ENCODE peak calls at places on chromosomes 7 and 10, in four cellular contexts. I is RWPE1, P is left ventricle myocardium inferior, E is OCI-LY7. T is an unnamed sample.

GRCh38 chr10:59393349-59393748 is 31.0 kb upstream of the FAM13C start:
- DNase-seq in I (no peak), P (no peak), E (no peak), T (no peak)

GRCh38 chr10:56624082-56624481 is 263.0 kb upstream of the ZWINT start:
- DNase-seq in I (no peak), P (no peak), E (peak), T (no peak)

GRCh38 chr10:102118867-102119266 is 1.3 kb downstream of the LDB1 start:
- DNase-seq in I (no peak), P (no peak), E (peak), T (peak)

GRCh38 chr7:1279041-1279440 is 46.4 kb downstream of the UNCX start:
- DNase-seq in I (no peak), P (no peak), E (no peak), T (no peak)

GRCh38 chr7:23276381-23276780 is 22.8 kb upstream of the MALSU1 start:
- DNase-seq in I (no peak), P (no peak), E (peak), T (peak)

GRCh38 chr7:50362712-50363282 is 58.3 kb downstream of the IKZF1 start:
- DNase-seq in I (no peak), P (no peak), E (peak), T (peak)

GRCh38 chr10:131211556-131211955 is 100.0 kb downstream of the TCERG1L start:
- DNase-seq in I (no peak), P (no peak), E (no peak), T (no peak)

GRCh38 chr7:99642099-99642498 is 25.4 kb downstream of the ZSCAN25 start:
- DNase-seq in I (no peak), P (no peak), E (no peak), T (no peak)

GRCh38 chr10:24310104-24310503 is 101.2 kb downstream of the KIAA1217 start:
- DNase-seq in I (no peak), P (no peak), E (no peak), T (no peak)

GRCh38 chr7:142457146-142457703 is 199.4 kb upstream of the PRSS58 start:
- DNase-seq in I (no peak), P (no peak), E (no peak), T (no peak)

GRCh38 chr10:63883861-63884260 is 362.7 kb downstream of the REEP3 start:
- DNase-seq in I (no peak), P (no peak), E (no peak), T (no peak)

GRCh38 chr10:4082851-4083250 is 297.8 kb upstream of the KLF6 start:
- DNase-seq in I (no peak), P (no peak), E (no peak), T (no peak)

GRCh38 chr7:116315803-116316202 is 105.5 kb downstream of the TES start:
- DNase-seq in I (no peak), P (no peak), E (no peak), T (no peak)

GRCh38 chr7:33745934-33746333 is 159.4 kb upstream of the BMPER start:
- DNase-seq in I (peak), P (no peak), E (no peak), T (no peak)

GRCh38 chr7:70828366-70828765 is 303.6 kb upstream of the GALNT17 start:
- DNase-seq in I (no peak), P (no peak), E (no peak), T (no peak)

GRCh38 chr7:79528421-79528820 is 75.0 kb upstream of the MAGI2 start:
- DNase-seq in I (peak), P (no peak), E (no peak), T (no peak)

GRCh38 chr7:16933296-16934248 is 51.8 kb upstream of the AGR3 start:
- DNase-seq in I (no peak), P (no peak), E (no peak), T (peak)

GRCh38 chr7:91940171-91940570 is 491 bp upstream of the AKAP9 start:
- DNase-seq in I (peak), P (no peak), E (peak), T (peak)

GRCh38 chr10:2839081-2839725 is 228.1 kb upstream of the PFKP start:
- DNase-seq in I (peak), P (peak), E (peak), T (peak)

GRCh38 chr7:18940577-18941134 is 176.8 kb downstream of the TWIST1 start:
- DNase-seq in I (no peak), P (no peak), E (no peak), T (no peak)

GRCh38 chr10:59580257-59580863 is 129.3 kb downstream of the SLC16A9 start:
- DNase-seq in I (peak), P (no peak), E (no peak), T (no peak)

GRCh38 chr7:74429153-74429747 is 24.5 kb upstream of the GTF2IRD1 start:
- DNase-seq in I (no peak), P (no peak), E (no peak), T (no peak)

GRCh38 chr7:96826089-96826488 is 116.4 kb upstream of the SEM1 start:
- DNase-seq in I (no peak), P (no peak), E (no peak), T (no peak)

GRCh38 chr7:81499262-81500116 is 270.4 kb downstream of the HGF start:
- DNase-seq in I (peak), P (no peak), E (peak), T (no peak)

GRCh38 chr7:2616973-2617709 is 14.6 kb upstream of the TTYH3 start:
- DNase-seq in I (no peak), P (no peak), E (no peak), T (no peak)

GRCh38 chr7:38630720-38631673 is at the start of gene AMPH:
- DNase-seq in I (no peak), P (peak), E (no peak), T (peak)

GRCh38 chr7:69399038-69399800 is 199.1 kb upstream of the AUTS2 start:
- DNase-seq in I (no peak), P (no peak), E (no peak), T (no peak)

GRCh38 chr10:26486304-26486703 is 48.2 kb downstream of the APBB1IP start:
- DNase-seq in I (peak), P (no peak), E (no peak), T (no peak)

GRCh38 chr10:122342293-122343134 is 32.0 kb upstream of the PLEKHA1 start:
- DNase-seq in I (peak), P (no peak), E (peak), T (peak)

GRCh38 chr7:19713676-19714075 is 4.8 kb upstream of the POLR1F start:
- DNase-seq in I (peak), P (no peak), E (peak), T (peak)

GRCh38 chr7:117062300-117062699 is 109.0 kb downstream of the ST7 start:
- DNase-seq in I (no peak), P (no peak), E (no peak), T (no peak)

GRCh38 chr10:53453196-53453595 is 680.6 kb upstream of the MBL2 start:
- DNase-seq in I (no peak), P (no peak), E (no peak), T (no peak)
- TF ChIP-seq CTCF in I (no peak), P (peak), E (peak), T (no peak)

GRCh38 chr10:95096143-95096542 is 26.8 kb upstream of the CYP2C8 start:
- DNase-seq in I (no peak), P (no peak), E (no peak), T (no peak)
- TF ChIP-seq CTCF in I (no peak), P (no peak), E (no peak), T (no peak)

GRCh38 chr7:112665709-112666108 is 124.5 kb downstream of the TMEM168 start:
- DNase-seq in I (no peak), P (no peak), E (no peak), T (no peak)
- TF ChIP-seq CTCF in I (peak), P (peak), E (no peak), T (no peak)

GRCh38 chr7:94509879-94510581 is 421 bp downstream of the CASD1 start:
- DNase-seq in I (peak), P (peak), E (peak), T (peak)
- TF ChIP-seq CTCF in I (peak), P (peak), E (peak), T (no peak)

GRCh38 chr10:61795551-61795950 is 105.9 kb upstream of the ARID5B start:
- DNase-seq in I (no peak), P (no peak), E (no peak), T (no peak)
- TF ChIP-seq CTCF in I (no peak), P (no peak), E (peak), T (peak)

GRCh38 chr7:197413-198335 is 5.3 kb downstream of the FAM20C start:
- DNase-seq in I (no peak), P (no peak), E (no peak), T (no peak)

GRCh38 chr7:199465-200249 is 7.3 kb downstream of the FAM20C start:
- DNase-seq in I (no peak), P (no peak), E (no peak), T (no peak)

GRCh38 chr7:200290-200689 is 7.9 kb downstream of the FAM20C start:
- DNase-seq in I (no peak), P (no peak), E (no peak), T (no peak)

GRCh38 chr7:204326-204725 is 12.0 kb downstream of the FAM20C start:
- DNase-seq in I (no peak), P (no peak), E (no peak), T (no peak)

DNA sequence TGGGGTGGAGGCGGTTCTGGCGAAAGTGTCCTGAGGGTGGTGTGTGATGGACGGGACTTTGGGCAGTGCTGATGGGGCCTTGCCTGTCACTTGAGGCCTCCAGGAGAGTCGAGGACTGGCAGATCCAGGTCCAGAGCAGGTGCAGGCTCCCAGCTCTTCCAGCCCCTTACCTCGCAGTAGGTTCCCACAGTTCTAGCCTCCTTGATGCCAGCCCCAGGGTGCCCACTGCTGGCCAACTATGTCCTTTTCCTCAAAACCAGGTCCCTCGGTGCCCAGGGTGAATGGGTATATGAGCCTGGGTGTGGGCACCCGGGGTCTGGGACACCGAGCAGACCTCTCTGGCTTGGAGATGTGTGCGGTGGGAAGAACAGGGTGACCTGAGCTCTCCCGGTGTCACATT is 8.3 kb downstream of the FAM20C start:
- DNase-seq in I (no peak), P (no peak), E (no peak), T (no peak)
- TF ChIP-seq CTCF in I (no peak), P (no peak), E (no peak), T (no peak)

GRCh38 chr7:140397784-140398750 is at the start of gene SLC37A3:
- DNase-seq in I (peak), P (peak), E (peak), T (peak)
- TF ChIP-seq CTCF in I (no peak), P (peak), E (no peak), T (no peak)

DNA sequence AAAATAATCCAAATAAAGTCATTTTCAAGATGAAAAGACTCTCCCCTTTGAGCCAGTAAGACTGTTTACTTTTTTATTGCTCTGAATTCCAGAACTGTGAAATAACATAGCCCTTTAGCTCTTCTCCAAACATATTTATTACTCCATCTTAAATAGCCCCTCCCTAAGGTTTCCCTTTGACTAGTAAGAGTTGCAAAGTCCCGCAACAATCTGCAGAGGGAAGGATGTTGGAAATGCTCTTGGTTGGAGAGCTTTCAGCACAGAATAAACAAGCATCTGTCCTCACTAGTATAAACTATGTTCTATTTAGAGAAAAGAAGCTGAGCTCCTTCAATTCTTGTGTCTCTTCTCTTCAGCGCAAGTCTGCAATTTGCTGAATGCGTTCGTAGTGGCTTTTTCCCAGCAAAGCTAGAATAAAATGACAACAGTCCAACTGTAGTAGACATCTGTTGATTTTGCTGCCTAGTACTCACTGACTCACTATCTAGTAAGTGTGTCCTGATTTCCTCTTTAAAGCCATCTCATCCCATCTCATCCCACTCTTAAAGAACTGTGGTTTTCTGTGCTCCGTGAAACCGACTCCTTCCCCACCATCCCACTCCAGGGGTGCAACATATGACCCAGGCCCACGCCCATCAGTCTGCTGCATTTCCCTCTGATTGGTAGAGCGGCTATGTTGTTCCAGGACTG is 104.0 kb downstream of the FAM107B start:
- DNase-seq in I (no peak), P (no peak), E (no peak), T (no peak)
- TF ChIP-seq CTCF in I (no peak), P (no peak), E (no peak), T (no peak)

DNA sequence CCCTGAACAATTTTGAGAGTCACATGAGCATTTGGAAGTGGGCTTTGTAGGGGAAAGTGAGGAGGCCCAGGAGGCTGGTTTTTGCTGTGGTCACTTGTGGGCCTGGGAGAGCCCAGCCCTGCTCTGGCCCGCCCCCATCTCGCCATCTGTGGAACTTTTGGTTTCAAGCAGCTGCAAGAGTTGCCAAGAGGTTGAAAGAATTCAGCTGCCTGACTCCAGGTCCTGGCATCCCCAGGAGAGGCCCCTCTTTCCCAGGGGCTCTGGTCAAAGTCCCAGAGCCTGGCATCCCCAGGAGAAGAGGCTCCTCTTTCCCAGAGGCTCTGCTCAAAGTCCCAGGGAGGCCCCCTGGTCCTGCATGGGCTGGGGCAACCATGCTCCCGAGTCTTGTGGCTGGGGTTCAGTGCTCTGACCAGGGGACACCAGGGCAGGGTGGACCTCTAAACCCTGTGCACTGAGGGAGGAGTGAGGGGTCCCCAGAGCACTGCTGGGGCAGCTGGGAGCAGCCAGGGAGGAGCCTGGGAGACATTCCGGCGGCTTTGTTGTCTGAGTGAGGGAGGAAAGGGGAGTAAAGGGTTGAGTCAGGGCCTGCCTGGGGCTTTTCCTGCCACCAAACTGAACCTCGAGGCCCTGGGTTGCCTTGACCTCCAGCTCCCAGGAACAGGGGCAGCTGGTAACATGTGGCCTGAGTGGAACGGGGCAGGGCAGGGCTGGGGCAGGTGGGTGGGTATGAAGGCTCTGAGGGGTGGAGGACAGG is 27.8 kb upstream of the CSGALNACT2 start:
- DNase-seq in I (peak), P (peak), E (no peak), T (no peak)
- TF ChIP-seq CTCF in I (no peak), P (no peak), E (no peak), T (no peak)

GRCh38 chr10:109973430-109973829 is 34.4 kb upstream of the ADD3 start:
- DNase-seq in I (no peak), P (no peak), E (no peak), T (no peak)
- TF ChIP-seq CTCF in I (no peak), P (no peak), E (peak), T (no peak)